ENCODE peak calls at places on chromosomes 11 and 22, in six cellular contexts. One of them, this sample, is unnamed.

GRCh38 chr11:67308031-67308866 is 4.9 kb downstream of the SSH3 start:
- DNase-seq in tibial artery: no peak
- DNase-seq in uterus: no peak
- DNase-seq in cardiac muscle cell: no peak
- DNase-seq in IMR-90: no peak
- DNase-seq in Peyer's patch: no peak
- DNase-seq in this sample: no peak

GRCh38 chr11:102413497-102413896 is 39.1 kb downstream of the TMEM123 start:
- DNase-seq in tibial artery: no peak
- DNase-seq in uterus: no peak
- DNase-seq in cardiac muscle cell: no peak
- DNase-seq in IMR-90: no peak
- DNase-seq in Peyer's patch: no peak
- DNase-seq in this sample: no peak

GRCh38 chr22:45960477-45961386 is 16.2 kb downstream of the WNT7B start:
- DNase-seq in tibial artery: no peak
- DNase-seq in uterus: no peak
- DNase-seq in cardiac muscle cell: no peak
- DNase-seq in IMR-90: no peak
- DNase-seq in Peyer's patch: no peak
- DNase-seq in this sample: no peak

GRCh38 chr11:17121981-17122380 is 44.5 kb upstream of the RPS13 start:
- DNase-seq in tibial artery: no peak
- DNase-seq in uterus: no peak
- DNase-seq in cardiac muscle cell: no peak
- DNase-seq in IMR-90: peak; percentile 55
- DNase-seq in Peyer's patch: no peak
- DNase-seq in this sample: no peak

GRCh38 chr22:35792501-35792900 is 74.8 kb downstream of the APOL5 start:
- DNase-seq in tibial artery: no peak
- DNase-seq in uterus: no peak
- DNase-seq in cardiac muscle cell: no peak
- DNase-seq in IMR-90: no peak
- DNase-seq in Peyer's patch: no peak
- DNase-seq in this sample: no peak

GRCh38 chr11:21654091-21654490 is 538.8 kb upstream of the ANO5 start:
- DNase-seq in tibial artery: no peak
- DNase-seq in uterus: no peak
- DNase-seq in cardiac muscle cell: no peak
- DNase-seq in IMR-90: no peak
- DNase-seq in Peyer's patch: no peak
- DNase-seq in this sample: no peak

GRCh38 chr11:19220903-19221682 is 19.3 kb upstream of the CSRP3 start:
- DNase-seq in tibial artery: no peak
- DNase-seq in uterus: no peak
- DNase-seq in cardiac muscle cell: peak; percentile 79
- DNase-seq in IMR-90: no peak
- DNase-seq in Peyer's patch: no peak
- DNase-seq in this sample: no peak

GRCh38 chr11:8263769-8264410 is at the start of gene LMO1:
- DNase-seq in tibial artery: peak; percentile 81
- DNase-seq in uterus: peak; percentile 65
- DNase-seq in cardiac muscle cell: peak; percentile 80
- DNase-seq in IMR-90: peak; percentile 62
- DNase-seq in Peyer's patch: peak; percentile 67
- DNase-seq in this sample: peak; percentile 19

GRCh38 chr11:133742388-133742787 is 102.9 kb downstream of the SPATA19 start:
- DNase-seq in tibial artery: no peak
- DNase-seq in uterus: no peak
- DNase-seq in cardiac muscle cell: no peak
- DNase-seq in IMR-90: no peak
- DNase-seq in Peyer's patch: no peak
- DNase-seq in this sample: no peak

GRCh38 chr11:114059984-114060401 is 482 bp downstream of the ZBTB16 start:
- DNase-seq in tibial artery: no peak
- DNase-seq in uterus: peak; percentile 55
- DNase-seq in cardiac muscle cell: peak; percentile 68
- DNase-seq in IMR-90: no peak
- DNase-seq in Peyer's patch: peak; percentile 57
- DNase-seq in this sample: no peak

GRCh38 chr11:57321996-57322880 is 2.5 kb downstream of the TNKS1BP1 start:
- DNase-seq in tibial artery: peak; percentile 98
- DNase-seq in uterus: peak; percentile 96
- DNase-seq in cardiac muscle cell: peak; percentile 99
- DNase-seq in IMR-90: peak; percentile 98
- DNase-seq in Peyer's patch: peak; percentile 33
- DNase-seq in this sample: peak; percentile 89

GRCh38 chr11:17790453-17790852 is 55.9 kb downstream of the KCNC1 start:
- DNase-seq in tibial artery: no peak
- DNase-seq in uterus: no peak
- DNase-seq in cardiac muscle cell: peak; percentile 20
- DNase-seq in IMR-90: peak; percentile 92
- DNase-seq in Peyer's patch: no peak
- DNase-seq in this sample: no peak

GRCh38 chr11:117473692-117474091 is 146.0 kb downstream of the CEP164 start:
- DNase-seq in tibial artery: no peak
- DNase-seq in uterus: no peak
- DNase-seq in cardiac muscle cell: no peak
- DNase-seq in IMR-90: no peak
- DNase-seq in Peyer's patch: no peak
- DNase-seq in this sample: no peak

GRCh38 chr11:3626250-3626960 is 15.4 kb downstream of the ART5 start:
- DNase-seq in tibial artery: peak; percentile 73
- DNase-seq in uterus: no peak
- DNase-seq in cardiac muscle cell: no peak
- DNase-seq in IMR-90: no peak
- DNase-seq in Peyer's patch: no peak
- DNase-seq in this sample: no peak

GRCh38 chr11:65204646-65205601 is 23.2 kb downstream of the CAPN1 start:
- DNase-seq in tibial artery: peak; percentile 56
- DNase-seq in uterus: no peak
- DNase-seq in cardiac muscle cell: peak; percentile 53
- DNase-seq in IMR-90: peak; percentile 13
- DNase-seq in Peyer's patch: no peak
- DNase-seq in this sample: no peak

GRCh38 chr11:85945788-85946187 is 90.6 kb downstream of the CCDC83 start:
- DNase-seq in tibial artery: no peak
- DNase-seq in uterus: no peak
- DNase-seq in cardiac muscle cell: peak; percentile 22
- DNase-seq in IMR-90: no peak
- DNase-seq in Peyer's patch: no peak
- DNase-seq in this sample: no peak

GRCh38 chr22:39225591-39225990 is 19.2 kb downstream of the PDGFB start:
- DNase-seq in tibial artery: no peak
- DNase-seq in uterus: no peak
- DNase-seq in cardiac muscle cell: no peak
- DNase-seq in IMR-90: no peak
- DNase-seq in Peyer's patch: no peak
- DNase-seq in this sample: no peak

GRCh38 chr22:30887418-30887817 is 81.2 kb downstream of the MORC2 start:
- DNase-seq in tibial artery: peak; percentile 43
- DNase-seq in uterus: no peak
- DNase-seq in cardiac muscle cell: no peak
- DNase-seq in IMR-90: no peak
- DNase-seq in Peyer's patch: no peak
- DNase-seq in this sample: no peak

GRCh38 chr11:96070453-96070852 is 146.5 kb upstream of the MTMR2 start:
- DNase-seq in tibial artery: no peak
- DNase-seq in uterus: no peak
- DNase-seq in cardiac muscle cell: no peak
- DNase-seq in IMR-90: no peak
- DNase-seq in Peyer's patch: no peak
- DNase-seq in this sample: no peak

GRCh38 chr11:108713076-108713790 is 48.4 kb downstream of the DDX10 start:
- DNase-seq in tibial artery: no peak
- DNase-seq in uterus: no peak
- DNase-seq in cardiac muscle cell: peak; percentile 80
- DNase-seq in IMR-90: peak; percentile 73
- DNase-seq in Peyer's patch: no peak
- DNase-seq in this sample: no peak

GRCh38 chr22:30876925-30877553 is 91.5 kb downstream of the MORC2 start:
- DNase-seq in tibial artery: peak; percentile 32
- DNase-seq in uterus: no peak
- DNase-seq in cardiac muscle cell: peak; percentile 92
- DNase-seq in IMR-90: peak; percentile 52
- DNase-seq in Peyer's patch: no peak
- DNase-seq in this sample: no peak

GRCh38 chr11:110373061-110373702 is 56.6 kb upstream of the FDX1 start:
- DNase-seq in tibial artery: no peak
- DNase-seq in uterus: no peak
- DNase-seq in cardiac muscle cell: peak; percentile 43
- DNase-seq in IMR-90: peak; percentile 60
- DNase-seq in Peyer's patch: no peak
- DNase-seq in this sample: no peak

GRCh38 chr11:128575956-128576340 is 11.4 kb downstream of the ETS1 start:
- DNase-seq in tibial artery: no peak
- DNase-seq in uterus: peak; percentile 64
- DNase-seq in cardiac muscle cell: peak; percentile 86
- DNase-seq in IMR-90: peak; percentile 69
- DNase-seq in Peyer's patch: no peak
- DNase-seq in this sample: no peak

GRCh38 chr11:15816996-15817395 is 539.4 kb downstream of the SOX6 start:
- DNase-seq in tibial artery: no peak
- DNase-seq in uterus: no peak
- DNase-seq in cardiac muscle cell: no peak
- DNase-seq in IMR-90: peak; percentile 28
- DNase-seq in Peyer's patch: no peak
- DNase-seq in this sample: no peak

GRCh38 chr11:15821471-15821870 is 534.9 kb downstream of the SOX6 start:
- DNase-seq in tibial artery: no peak
- DNase-seq in uterus: no peak
- DNase-seq in cardiac muscle cell: no peak
- DNase-seq in IMR-90: peak; percentile 52
- DNase-seq in Peyer's patch: no peak
- DNase-seq in this sample: no peak

GRCh38 chr11:15818132-15818842 is 538.1 kb downstream of the SOX6 start:
- DNase-seq in tibial artery: no peak
- DNase-seq in uterus: no peak
- DNase-seq in cardiac muscle cell: no peak
- DNase-seq in IMR-90: no peak
- DNase-seq in Peyer's patch: no peak
- DNase-seq in this sample: no peak

GRCh38 chr11:15816270-15816871 is 540.0 kb downstream of the SOX6 start:
- DNase-seq in tibial artery: peak; percentile 77
- DNase-seq in uterus: no peak
- DNase-seq in cardiac muscle cell: peak; percentile 91
- DNase-seq in IMR-90: peak; percentile 92
- DNase-seq in Peyer's patch: no peak
- DNase-seq in this sample: no peak

DNA sequence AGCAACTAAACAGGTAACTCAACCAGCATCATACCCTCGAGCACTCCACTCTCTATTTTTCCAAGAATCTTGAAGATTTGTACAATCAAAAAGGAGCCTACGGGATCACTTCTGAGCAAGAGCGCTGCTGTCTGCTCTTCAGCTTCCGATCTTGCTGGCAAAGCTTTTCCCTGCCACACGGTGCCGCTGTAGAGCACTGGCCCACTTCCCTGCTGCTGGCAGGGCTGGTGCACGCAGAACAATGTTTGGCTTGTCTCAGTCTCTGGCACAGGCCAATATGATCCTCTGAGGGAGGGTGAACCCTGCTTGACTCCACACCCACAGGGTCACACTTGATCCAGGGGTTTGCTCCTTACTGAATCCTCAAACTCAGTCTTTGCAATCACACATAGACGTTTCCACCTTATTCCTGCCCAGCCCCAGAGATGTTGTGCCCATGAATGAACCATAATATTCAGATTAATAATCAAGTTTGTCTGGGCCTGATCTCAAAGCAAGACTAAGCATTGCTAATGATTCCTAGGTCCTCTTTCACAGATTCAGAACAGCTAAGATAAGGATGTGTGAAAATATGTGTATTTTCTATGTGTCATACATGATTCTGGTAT is 536.6 kb downstream of the SOX6 start:
- DNase-seq in tibial artery: peak; percentile 80
- DNase-seq in uterus: no peak
- DNase-seq in cardiac muscle cell: peak; percentile 75
- DNase-seq in IMR-90: peak; percentile 19
- DNase-seq in Peyer's patch: no peak
- DNase-seq in this sample: no peak
- TF ChIP-seq CTCF in tibial artery: peak; percentile 57
- TF ChIP-seq CTCF in uterus: peak; percentile 45
- TF ChIP-seq CTCF in cardiac muscle cell: peak; percentile 96
- TF ChIP-seq CTCF in IMR-90: peak; percentile 46
- TF ChIP-seq CTCF in Peyer's patch: peak; percentile 64
- TF ChIP-seq CTCF in this sample: peak; percentile 67

GRCh38 chr22:25881353-25881752 is 139.4 kb downstream of the MYO18B start:
- DNase-seq in tibial artery: no peak
- DNase-seq in uterus: no peak
- DNase-seq in cardiac muscle cell: no peak
- DNase-seq in IMR-90: no peak
- DNase-seq in Peyer's patch: no peak
- DNase-seq in this sample: no peak
- H3K4me1 ChIP-seq in tibial artery: no peaks in the 10 kb centered on the region
- H3K4me1 ChIP-seq in uterus: no peaks in the 10 kb centered on the region
- H3K4me1 ChIP-seq in cardiac muscle cell: no peaks in the 10 kb centered on the region
- H3K4me1 ChIP-seq in IMR-90: no peaks in the 10 kb centered on the region
- H3K4me1 ChIP-seq in Peyer's patch: no peaks in the 10 kb centered on the region
- H3K4me1 ChIP-seq in this sample: no peaks in the 10 kb centered on the region

DNA sequence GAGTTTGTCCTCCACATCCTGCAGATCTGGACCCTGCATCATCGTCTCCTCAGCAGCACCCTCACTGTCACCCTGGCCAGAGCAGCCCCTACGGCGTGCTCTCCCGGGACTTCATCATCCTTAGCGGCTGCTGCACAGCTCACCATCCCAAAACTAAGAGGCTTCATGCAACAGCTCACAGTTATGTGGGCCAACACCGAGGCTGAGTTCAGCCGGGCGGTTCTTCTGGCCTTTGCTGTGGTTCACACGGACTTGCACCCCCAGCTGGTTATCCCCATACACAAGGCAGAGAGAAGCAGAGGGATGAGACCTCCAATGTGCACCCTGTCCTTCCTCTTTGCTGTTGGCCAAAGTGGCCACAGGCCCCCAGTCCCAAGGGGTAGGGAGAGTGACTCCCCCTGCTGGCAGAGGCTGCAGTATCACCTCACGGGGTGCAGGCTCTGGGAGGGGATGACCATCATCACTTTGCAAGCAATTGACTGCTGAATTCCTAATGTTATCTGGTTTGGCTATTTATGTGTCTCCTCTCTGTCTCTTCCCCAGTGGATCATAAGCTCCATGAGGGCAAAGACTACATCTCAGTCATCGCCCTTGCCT is 276.8 kb downstream of the BRD1 start:
- DNase-seq in tibial artery: peak; percentile 53
- DNase-seq in uterus: no peak
- DNase-seq in cardiac muscle cell: no peak
- DNase-seq in IMR-90: no peak
- DNase-seq in Peyer's patch: no peak
- DNase-seq in this sample: no peak
- TF ChIP-seq CTCF in tibial artery: no peak
- TF ChIP-seq CTCF in uterus: no peak
- TF ChIP-seq CTCF in cardiac muscle cell: no peak
- TF ChIP-seq CTCF in IMR-90: no peak
- TF ChIP-seq CTCF in Peyer's patch: no peak
- TF ChIP-seq CTCF in this sample: no peak

DNA sequence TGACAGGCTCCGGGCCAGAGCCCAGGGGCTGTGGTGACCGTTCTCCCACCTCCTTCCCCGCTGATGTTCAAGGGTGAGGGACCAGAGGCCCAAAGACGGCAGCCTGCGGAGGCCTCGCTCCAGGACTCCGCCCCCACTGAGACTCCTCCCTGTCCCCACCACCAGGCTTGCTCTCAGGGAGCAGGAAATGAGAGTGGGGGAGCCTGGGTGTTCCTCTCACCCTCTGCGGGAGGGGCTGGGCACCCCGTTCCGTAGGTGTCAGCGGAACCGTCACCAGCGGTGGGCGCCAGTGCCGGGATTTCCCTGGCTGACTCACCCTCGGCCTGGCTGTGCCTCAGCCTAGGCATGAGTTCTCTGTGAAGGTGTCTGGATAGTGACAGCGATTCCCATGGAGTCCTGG is 15.7 kb downstream of the DAGLA start:
- DNase-seq in tibial artery: peak; percentile 86
- DNase-seq in uterus: peak; percentile 80
- DNase-seq in cardiac muscle cell: peak; percentile 69
- DNase-seq in IMR-90: peak; percentile 81
- DNase-seq in Peyer's patch: peak; percentile 55
- DNase-seq in this sample: peak; percentile 46
- H3K4me1 ChIP-seq in tibial artery: peaks cover 23% of the 10 kb centered on the region
- H3K4me1 ChIP-seq in uterus: no peaks in the 10 kb centered on the region
- H3K4me1 ChIP-seq in cardiac muscle cell: peaks cover 9% of the 10 kb centered on the region
- H3K4me1 ChIP-seq in IMR-90: peaks cover 12% of the 10 kb centered on the region
- H3K4me1 ChIP-seq in Peyer's patch: peaks cover 40% of the 10 kb centered on the region
- H3K4me1 ChIP-seq in this sample: peaks cover 36% of the 10 kb centered on the region